ENCODE peak calls at places on chromosome X, in four cellular contexts. One of them, this sample, is unnamed.
A peak's percentile ranks its signal among the peaks of the same experiment; 100 is the strongest.

GRCh38 chrX:121832446-121832845 is 785.0 kb downstream of the GLUD2 start:
- DNase-seq in A549: no peak
- DNase-seq in WTC11: no peak
- DNase-seq in HepG2: no peak
- DNase-seq in this sample: no peak

GRCh38 chrX:125507119-125507518 is 187.4 kb downstream of the TEX13C start:
- DNase-seq in A549: no peak
- DNase-seq in WTC11: no peak
- DNase-seq in HepG2: no peak
- DNase-seq in this sample: peak; percentile 18

GRCh38 chrX:134020910-134021309 is 35.5 kb upstream of the GPC3 start:
- DNase-seq in A549: no peak
- DNase-seq in WTC11: no peak
- DNase-seq in HepG2: peak; percentile 78
- DNase-seq in this sample: no peak

GRCh38 chrX:47482065-47482511 is 934 bp downstream of the ZNF41 start:
- DNase-seq in A549: no peak
- DNase-seq in WTC11: no peak
- DNase-seq in HepG2: no peak
- DNase-seq in this sample: no peak

GRCh38 chrX:155148724-155149537 is 67.3 kb upstream of the VBP1 start:
- DNase-seq in A549: peak; percentile 22
- DNase-seq in WTC11: peak; percentile 17
- DNase-seq in HepG2: peak; percentile 15
- DNase-seq in this sample: peak; percentile 43

GRCh38 chrX:113353134-113353533 is 512.5 kb upstream of the AMOT start:
- DNase-seq in A549: no peak
- DNase-seq in WTC11: no peak
- DNase-seq in HepG2: no peak
- DNase-seq in this sample: no peak

GRCh38 chrX:52139545-52139895 is 45.2 kb upstream of the MAGED4 start:
- DNase-seq in A549: no peak
- DNase-seq in WTC11: no peak
- DNase-seq in HepG2: no peak
- DNase-seq in this sample: no peak

GRCh38 chrX:72297953-72298730 is 7.6 kb downstream of the CITED1 start:
- DNase-seq in A549: peak; percentile 56
- DNase-seq in WTC11: peak; percentile 33
- DNase-seq in HepG2: peak; percentile 16
- DNase-seq in this sample: peak; percentile 71

GRCh38 chrX:72100824-72101351 is 30.8 kb downstream of the RTL5 start:
- DNase-seq in A549: no peak
- DNase-seq in WTC11: no peak
- DNase-seq in HepG2: no peak
- DNase-seq in this sample: peak; percentile 95

GRCh38 chrX:107000013-107000515 is at the start of gene MORC4:
- DNase-seq in A549: peak; percentile 85
- DNase-seq in WTC11: peak; percentile 77
- DNase-seq in HepG2: peak; percentile 65
- DNase-seq in this sample: no peak

GRCh38 chrX:41333994-41334865 is at the start of gene DDX3X:
- DNase-seq in A549: peak; percentile 91
- DNase-seq in WTC11: peak; percentile 69
- DNase-seq in HepG2: peak; percentile 45
- DNase-seq in this sample: peak; percentile 85

GRCh38 chrX:41335590-41336331 is 1.8 kb downstream of the DDX3X start:
- DNase-seq in A549: no peak
- DNase-seq in WTC11: no peak
- DNase-seq in HepG2: no peak
- DNase-seq in this sample: no peak

GRCh38 chrX:41336447-41336846 is 2.5 kb downstream of the DDX3X start:
- DNase-seq in A549: no peak
- DNase-seq in WTC11: no peak
- DNase-seq in HepG2: no peak
- DNase-seq in this sample: no peak

GRCh38 chrX:41333744-41333993 is 293 bp upstream of the DDX3X start:
- DNase-seq in A549: peak; percentile 94
- DNase-seq in WTC11: no peak
- DNase-seq in HepG2: peak; percentile 75
- DNase-seq in this sample: peak; percentile 87

GRCh38 chrX:41334866-41335589 is 1.1 kb downstream of the DDX3X start:
- DNase-seq in A549: peak; percentile 44
- DNase-seq in WTC11: peak; percentile 29
- DNase-seq in HepG2: no peak
- DNase-seq in this sample: peak; percentile 69
- TF ChIP-seq MAX in A549: no peak
- TF ChIP-seq MAX in WTC11: no peak
- TF ChIP-seq MAX in HepG2: no peak
- TF ChIP-seq MAX in this sample: no peak

GRCh38 chrX:110310896-110311295 is 7.0 kb downstream of the AMMECR1 start:
- DNase-seq in A549: no peak
- DNase-seq in WTC11: no peak
- DNase-seq in HepG2: no peak
- DNase-seq in this sample: no peak
- TF ChIP-seq MAX in A549: no peak
- TF ChIP-seq MAX in WTC11: no peak
- TF ChIP-seq MAX in HepG2: no peak
- TF ChIP-seq MAX in this sample: no peak

DNA sequence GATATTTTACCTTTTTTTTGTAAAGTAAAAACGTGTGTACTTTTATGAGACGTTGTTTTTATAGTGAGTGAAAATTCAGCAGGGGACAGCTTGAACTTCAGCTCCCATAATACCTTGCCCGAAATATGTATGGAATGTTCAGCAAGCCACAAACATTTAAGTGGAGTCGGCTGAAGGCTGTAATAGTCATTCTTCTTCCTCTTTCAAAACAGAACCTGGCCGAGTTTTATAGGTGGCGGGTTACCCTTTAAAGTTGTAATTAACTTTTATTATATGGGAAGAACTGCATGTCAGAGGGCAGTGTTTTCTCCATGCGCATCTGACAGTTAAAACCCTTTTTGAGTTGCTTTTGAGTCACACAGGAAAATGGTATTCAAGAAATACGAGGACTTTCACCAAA is 50.7 kb downstream of the CLDN34 start:
- DNase-seq in A549: peak; percentile 72
- DNase-seq in WTC11: no peak
- DNase-seq in HepG2: peak; percentile 81
- DNase-seq in this sample: peak; percentile 77
- TF ChIP-seq MAX in A549: no peak
- TF ChIP-seq MAX in WTC11: no peak
- TF ChIP-seq MAX in HepG2: no peak
- TF ChIP-seq MAX in this sample: peak; percentile 36

DNA sequence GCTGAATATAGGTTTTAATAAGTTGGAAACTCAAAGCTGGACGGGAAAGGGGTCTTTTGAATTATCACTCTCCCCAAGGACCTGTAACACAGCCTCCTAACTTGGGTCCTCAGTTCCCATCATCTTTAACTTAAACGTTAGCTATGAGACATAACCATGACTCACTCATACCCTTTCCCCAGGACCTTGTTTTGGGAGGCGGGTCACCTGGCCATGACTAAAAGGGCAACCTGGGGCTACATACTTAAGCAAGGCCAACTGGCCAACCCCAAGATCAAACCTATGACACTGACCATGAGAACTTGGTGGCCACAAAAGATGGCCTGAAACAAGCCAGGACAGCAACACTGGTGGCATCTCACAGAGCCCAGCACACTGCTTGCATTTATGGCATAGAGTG is 89.0 kb downstream of the SH3KBP1 start:
- DNase-seq in A549: no peak
- DNase-seq in WTC11: no peak
- DNase-seq in HepG2: no peak
- DNase-seq in this sample: no peak
- TF ChIP-seq MAX in A549: no peak
- TF ChIP-seq MAX in WTC11: no peak
- TF ChIP-seq MAX in HepG2: no peak
- TF ChIP-seq MAX in this sample: no peak

GRCh38 chrX:63744850-63745249 is 40.2 kb downstream of the ARHGEF9 start:
- DNase-seq in A549: no peak
- DNase-seq in WTC11: no peak
- DNase-seq in HepG2: no peak
- DNase-seq in this sample: no peak
- TF ChIP-seq MAX in A549: no peak
- TF ChIP-seq MAX in WTC11: no peak
- TF ChIP-seq MAX in HepG2: no peak
- TF ChIP-seq MAX in this sample: no peak

GRCh38 chrX:73964607-73965006 is 339.4 kb upstream of the ZCCHC13 start:
- DNase-seq in A549: no peak
- DNase-seq in WTC11: no peak
- DNase-seq in HepG2: no peak
- DNase-seq in this sample: no peak

GRCh38 chrX:73962948-73963347 is 341.0 kb upstream of the ZCCHC13 start:
- DNase-seq in A549: no peak
- DNase-seq in WTC11: no peak
- DNase-seq in HepG2: no peak
- DNase-seq in this sample: no peak

GRCh38 chrX:73963682-73964081 is 340.3 kb upstream of the ZCCHC13 start:
- DNase-seq in A549: no peak
- DNase-seq in WTC11: no peak
- DNase-seq in HepG2: no peak
- DNase-seq in this sample: no peak

DNA sequence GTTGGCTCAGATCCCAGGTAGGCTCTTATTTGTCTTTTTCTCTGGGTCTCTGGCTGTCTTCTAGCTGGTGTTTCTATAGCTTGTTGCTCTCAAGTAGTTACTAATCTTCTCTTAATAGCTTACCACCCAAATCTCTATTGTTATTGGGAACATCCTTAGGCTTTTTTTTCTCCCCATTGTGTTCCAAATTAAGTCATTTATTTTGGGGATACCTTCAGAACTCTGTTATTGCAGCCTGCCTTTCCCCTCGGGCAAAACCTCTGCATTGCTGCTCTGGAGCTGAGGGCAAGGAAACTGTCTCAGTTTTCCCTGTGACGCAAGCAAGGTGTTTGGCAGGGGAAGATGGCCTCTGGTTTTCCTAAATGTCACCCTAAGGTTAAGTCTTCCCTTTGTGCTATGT is 338.1 kb upstream of the ZCCHC13 start:
- DNase-seq in A549: no peak
- DNase-seq in WTC11: peak; percentile 30
- DNase-seq in HepG2: no peak
- DNase-seq in this sample: no peak
- TF ChIP-seq MAX in A549: no peak
- TF ChIP-seq MAX in WTC11: no peak
- TF ChIP-seq MAX in HepG2: no peak
- TF ChIP-seq MAX in this sample: no peak

GRCh38 chrX:17374619-17375360 is at the start of gene NHS:
- DNase-seq in A549: peak; percentile 87
- DNase-seq in WTC11: peak; percentile 76
- DNase-seq in HepG2: no peak
- DNase-seq in this sample: no peak
- TF ChIP-seq MAX in A549: peak; percentile 27
- TF ChIP-seq MAX in WTC11: no peak
- TF ChIP-seq MAX in HepG2: no peak
- TF ChIP-seq MAX in this sample: no peak

GRCh38 chrX:94908171-94908570 is 1234.2 kb downstream of the FAM133A start:
- DNase-seq in A549: no peak
- DNase-seq in WTC11: no peak
- DNase-seq in HepG2: no peak
- DNase-seq in this sample: peak; percentile 0

GRCh38 chrX:94914235-94914634 is 1240.2 kb downstream of the FAM133A start:
- DNase-seq in A549: no peak
- DNase-seq in WTC11: no peak
- DNase-seq in HepG2: no peak
- DNase-seq in this sample: no peak

DNA sequence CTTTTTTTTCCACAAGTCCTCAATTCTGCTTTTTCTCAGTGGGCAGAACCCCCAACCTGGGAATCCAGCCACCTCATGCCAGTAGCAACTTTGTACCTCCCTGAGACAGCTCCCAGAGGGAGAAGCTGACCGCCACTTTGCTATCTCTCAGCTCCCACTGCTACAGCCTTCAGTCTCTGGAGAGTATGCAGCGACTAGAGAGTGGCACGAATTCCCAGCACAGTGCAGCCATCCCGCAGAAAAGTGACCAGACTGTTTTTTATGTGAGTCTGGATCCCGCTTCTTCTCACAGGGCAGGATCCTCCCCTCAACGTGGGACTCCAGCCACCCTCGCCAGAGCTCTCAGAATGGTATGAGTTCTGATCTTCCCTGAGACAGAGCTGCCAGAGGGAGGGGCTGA is 1234.6 kb downstream of the FAM133A start:
- DNase-seq in A549: no peak
- DNase-seq in WTC11: no peak
- DNase-seq in HepG2: no peak
- DNase-seq in this sample: no peak
- TF ChIP-seq MAX in A549: no peak
- TF ChIP-seq MAX in WTC11: no peak
- TF ChIP-seq MAX in HepG2: no peak
- TF ChIP-seq MAX in this sample: no peak